ENCODE peak calls at places on chromosomes 3 and 15, in five cellular contexts. One of them, this sample, is unnamed.

GRCh38 chr3:46748160-46748559 is 30.5 kb upstream of the PRSS50 start:
- DNase-seq in adipocyte: no peak
- DNase-seq in NCI-H1105: no peak
- DNase-seq in stimulated activated CD4-positive, alpha-beta T cell treated with anti-CD3 and anti-CD28 coated beads, Interleukin-4, amount 100 ng/mL, for 4 hours: no peak
- DNase-seq in NAMALWA: no peak
- DNase-seq in this sample: no peak

GRCh38 chr3:197297476-197298340 is 704 bp downstream of the DLG1 start:
- DNase-seq in stimulated activated CD4-positive, alpha-beta T cell treated with anti-CD3 and anti-CD28 coated beads, Interleukin-4, amount 100 ng/mL, for 4 hours: peak; percentile 89
- DNase-seq in NCI-H1105: peak; percentile 97
- DNase-seq in NAMALWA: peak; percentile 93
- DNase-seq in adipocyte: peak; percentile 95
- DNase-seq in this sample: peak; percentile 61

GRCh38 chr15:77186518-77187095 is 115.7 kb upstream of the TSPAN3 start:
- DNase-seq in NCI-H1105: no peak
- DNase-seq in stimulated activated CD4-positive, alpha-beta T cell treated with anti-CD3 and anti-CD28 coated beads, Interleukin-4, amount 100 ng/mL, for 4 hours: no peak
- DNase-seq in adipocyte: peak; percentile 54
- DNase-seq in NAMALWA: peak; percentile 55
- DNase-seq in this sample: no peak

GRCh38 chr15:79071901-79072300 is 18.7 kb downstream of the RASGRF1 start:
- DNase-seq in stimulated activated CD4-positive, alpha-beta T cell treated with anti-CD3 and anti-CD28 coated beads, Interleukin-4, amount 100 ng/mL, for 4 hours: no peak
- DNase-seq in adipocyte: peak; percentile 47
- DNase-seq in NAMALWA: no peak
- DNase-seq in NCI-H1105: no peak
- DNase-seq in this sample: no peak

GRCh38 chr3:171187706-171188290 is 161.3 kb upstream of the SLC2A2 start:
- DNase-seq in stimulated activated CD4-positive, alpha-beta T cell treated with anti-CD3 and anti-CD28 coated beads, Interleukin-4, amount 100 ng/mL, for 4 hours: no peak
- DNase-seq in NCI-H1105: peak; percentile 42
- DNase-seq in NAMALWA: peak; percentile 54
- DNase-seq in adipocyte: peak; percentile 73
- DNase-seq in this sample: no peak

GRCh38 chr3:98969295-98969694 is 67.8 kb upstream of the DCBLD2 start:
- DNase-seq in NCI-H1105: no peak
- DNase-seq in stimulated activated CD4-positive, alpha-beta T cell treated with anti-CD3 and anti-CD28 coated beads, Interleukin-4, amount 100 ng/mL, for 4 hours: no peak
- DNase-seq in adipocyte: peak; percentile 56
- DNase-seq in NAMALWA: no peak
- DNase-seq in this sample: no peak

GRCh38 chr3:100206687-100207086 is 54.1 kb upstream of the TBC1D23 start:
- DNase-seq in stimulated activated CD4-positive, alpha-beta T cell treated with anti-CD3 and anti-CD28 coated beads, Interleukin-4, amount 100 ng/mL, for 4 hours: no peak
- DNase-seq in NAMALWA: no peak
- DNase-seq in NCI-H1105: no peak
- DNase-seq in adipocyte: no peak
- DNase-seq in this sample: no peak

GRCh38 chr3:77887611-77888010 is 847.7 kb downstream of the ROBO2 start:
- DNase-seq in stimulated activated CD4-positive, alpha-beta T cell treated with anti-CD3 and anti-CD28 coated beads, Interleukin-4, amount 100 ng/mL, for 4 hours: no peak
- DNase-seq in NCI-H1105: no peak
- DNase-seq in NAMALWA: no peak
- DNase-seq in adipocyte: peak; percentile 52
- DNase-seq in this sample: no peak

GRCh38 chr15:29268706-29269484 is 727 bp downstream of the NSMCE3 start:
- DNase-seq in NCI-H1105: no peak
- DNase-seq in NAMALWA: peak; percentile 65
- DNase-seq in stimulated activated CD4-positive, alpha-beta T cell treated with anti-CD3 and anti-CD28 coated beads, Interleukin-4, amount 100 ng/mL, for 4 hours: peak; percentile 39
- DNase-seq in adipocyte: peak; percentile 70
- DNase-seq in this sample: no peak

GRCh38 chr3:56693750-56694149 is 10.7 kb upstream of the TASOR start:
- DNase-seq in adipocyte: no peak
- DNase-seq in NAMALWA: no peak
- DNase-seq in stimulated activated CD4-positive, alpha-beta T cell treated with anti-CD3 and anti-CD28 coated beads, Interleukin-4, amount 100 ng/mL, for 4 hours: no peak
- DNase-seq in NCI-H1105: no peak
- DNase-seq in this sample: no peak

GRCh38 chr3:12396475-12396874 is 87.8 kb upstream of the TSEN2 start:
- DNase-seq in stimulated activated CD4-positive, alpha-beta T cell treated with anti-CD3 and anti-CD28 coated beads, Interleukin-4, amount 100 ng/mL, for 4 hours: no peak
- DNase-seq in adipocyte: no peak
- DNase-seq in NCI-H1105: no peak
- DNase-seq in NAMALWA: no peak
- DNase-seq in this sample: no peak